ENCODE peak calls at places on chromosomes 1 and 21, in four cellular contexts. L is breast epithelium, W is tibial nerve, G is heart left ventricle. J is an unnamed sample.

GRCh38 chr1:72278461-72278860 is 3.9 kb downstream of the NEGR1 start:
- DNase-seq in G (no peak), L (no peak), W (no peak), J (no peak)

GRCh38 chr1:204190212-204191211 is 5.8 kb downstream of the KISS1 start:
- DNase-seq in G (no peak), L (no peak), W (no peak), J (peak)

GRCh38 chr21:14382486-14382834 is 486 bp downstream of the HSPA13 start:
- DNase-seq in W (peak), G (peak), L (no peak), J (no peak)

GRCh38 chr1:220113136-220113695 is 19.3 kb downstream of the IARS2 start:
- DNase-seq in G (no peak), L (no peak), W (no peak), J (no peak)

GRCh38 chr1:53025034-53025777 is 36.8 kb upstream of the PODN start:
- DNase-seq in W (peak), G (peak), L (no peak), J (peak)

GRCh38 chr1:169493251-169493650 is 7.5 kb upstream of the SLC19A2 start:
- DNase-seq in L (no peak), G (no peak), W (no peak), J (no peak)

GRCh38 chr21:39134288-39134810 is 48.9 kb downstream of the PSMG1 start:
- DNase-seq in G (no peak), L (no peak), W (no peak), J (no peak)

GRCh38 chr1:2497891-2498290 is 21.8 kb downstream of the PLCH2 start:
- DNase-seq in G (no peak), W (no peak), L (no peak), J (no peak)

GRCh38 chr1:2413495-2414296 is 1.3 kb upstream of the PEX10 start:
- DNase-seq in W (no peak), L (no peak), G (no peak), J (peak)

GRCh38 chr1:10776206-10776905 is 20.1 kb downstream of the CASZ1 start:
- DNase-seq in W (no peak), L (peak), G (no peak), J (no peak)

GRCh38 chr1:60695633-60696032 is 386.7 kb upstream of the NFIA start:
- DNase-seq in W (no peak), L (no peak), G (peak), J (no peak)

GRCh38 chr1:11857164-11857853 is 1.4 kb downstream of the NPPB start:
- DNase-seq in G (no peak), L (no peak), W (no peak), J (no peak)

GRCh38 chr1:243275316-243275715 is 19.5 kb downstream of the SDCCAG8 start:
- DNase-seq in L (no peak), W (no peak), G (no peak), J (no peak)

GRCh38 chr1:226123591-226124471 is 61.3 kb downstream of the H3-3A start:
- DNase-seq in W (no peak), L (no peak), G (no peak), J (peak)

GRCh38 chr1:215005078-215005477 is 77.5 kb upstream of the KCNK2 start:
- DNase-seq in G (no peak), W (no peak), L (no peak), J (no peak)

GRCh38 chr1:114108741-114109255 is 44.9 kb downstream of the SYT6 start:
- DNase-seq in G (no peak), L (no peak), W (no peak), J (no peak)

GRCh38 chr1:64073705-64074104 is 129.7 kb upstream of the UBE2U start:
- DNase-seq in G (peak), W (no peak), L (no peak), J (no peak)

GRCh38 chr21:41962425-41962966 is 8.7 kb upstream of the C2CD2 start:
- DNase-seq in L (no peak), W (no peak), G (no peak), J (peak)

GRCh38 chr1:174397261-174397660 is 50.5 kb upstream of the GPR52 start:
- DNase-seq in G (no peak), W (no peak), L (no peak), J (no peak)

GRCh38 chr1:199151634-199152429 is 513.0 kb downstream of the PTPRC start:
- DNase-seq in W (no peak), G (no peak), L (no peak), J (no peak)

GRCh38 chr1:199150764-199151163 is 511.9 kb downstream of the PTPRC start:
- DNase-seq in L (no peak), W (no peak), G (no peak), J (no peak)

GRCh38 chr1:199155166-199156033 is 516.6 kb downstream of the PTPRC start:
- DNase-seq in W (no peak), G (no peak), L (no peak), J (no peak)

GRCh38 chr1:199152676-199153075 is 513.8 kb downstream of the PTPRC start:
- DNase-seq in G (no peak), W (no peak), L (no peak), J (no peak)

DNA sequence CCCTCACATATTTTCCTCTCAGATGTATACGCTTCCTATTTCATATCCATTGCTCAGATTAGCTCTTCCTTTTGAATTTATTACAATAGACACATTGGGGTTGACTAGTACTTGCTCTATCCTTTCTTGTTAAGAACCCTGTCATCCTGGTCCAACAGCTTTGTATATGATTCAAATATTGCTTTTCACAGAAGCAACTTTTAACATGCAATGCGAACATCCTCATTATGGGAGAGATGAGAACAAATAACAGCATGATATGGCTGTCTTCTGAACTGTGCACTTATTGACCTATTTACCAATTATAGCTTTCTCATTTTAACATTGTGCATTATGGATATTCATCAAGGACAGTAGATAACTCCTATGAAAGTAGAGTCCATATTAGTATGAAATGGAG is 510.8 kb downstream of the PTPRC start:
- DNase-seq in W (no peak), L (no peak), G (no peak), J (no peak)
- TF ChIP-seq POLR2A in W (no peak), L (no peak), G (no peak), J (no peak)

DNA sequence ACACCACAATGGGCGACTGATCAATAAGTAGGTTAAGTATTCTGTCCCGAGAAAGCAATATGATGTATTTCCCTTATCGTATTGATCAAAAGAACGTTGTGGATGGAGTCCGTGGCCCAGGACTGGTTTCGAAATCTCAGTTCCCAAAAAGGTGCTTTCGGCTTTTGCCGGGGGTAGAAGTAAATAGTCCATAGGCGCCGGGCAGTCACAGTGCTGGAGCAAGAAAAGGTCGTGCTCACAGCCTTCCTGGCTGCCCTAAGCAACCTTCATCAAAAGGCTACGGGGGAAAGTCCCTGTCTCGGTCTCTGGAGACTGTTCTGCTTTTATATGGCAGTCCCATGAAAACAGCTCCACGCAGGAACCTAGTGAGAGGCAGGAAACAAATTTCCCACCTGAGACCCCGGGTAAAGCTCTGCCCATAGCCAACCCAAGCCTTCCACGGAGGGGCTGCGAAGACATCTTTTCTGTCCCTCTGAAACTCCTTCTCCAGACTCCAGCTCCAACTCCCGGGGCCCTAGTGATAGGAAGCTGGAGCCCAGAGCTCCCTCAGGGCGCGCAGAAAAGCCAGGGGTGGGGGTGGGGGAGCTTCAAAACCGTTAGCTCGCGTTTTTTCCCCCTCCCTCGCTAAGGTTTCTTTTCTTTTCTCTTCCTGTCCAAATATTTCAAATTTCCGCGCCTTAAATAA is 7.0 kb downstream of the CDKN2C start:
- DNase-seq in L (no peak), W (peak), G (peak), J (peak)
- TF ChIP-seq POLR2A in L (no peak), W (no peak), G (no peak), J (no peak)

DNA sequence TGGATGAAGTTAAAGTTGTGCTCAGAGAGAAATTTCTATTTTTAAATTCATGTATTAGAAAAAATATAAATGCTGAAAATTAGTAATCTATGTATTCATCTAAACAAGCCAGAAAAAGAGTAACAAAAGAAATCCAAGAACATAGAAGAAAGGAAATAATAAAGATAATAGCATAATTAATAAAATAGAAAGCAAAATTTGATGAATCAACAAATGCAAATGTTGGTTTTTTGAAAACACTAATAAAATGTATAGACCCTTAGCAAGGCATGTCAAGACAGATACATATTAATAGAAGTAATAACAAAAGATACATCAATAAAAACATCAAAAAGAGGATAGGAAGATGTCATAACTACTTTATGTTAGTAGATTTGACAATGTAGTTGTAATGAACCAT is 18.0 kb downstream of the F13B start:
- DNase-seq in L (no peak), G (no peak), W (no peak), J (no peak)
- TF ChIP-seq POLR2A in L (no peak), G (no peak), W (no peak), J (no peak)

GRCh38 chr1:151512801-151513625 is 1.8 kb downstream of the CGN start:
- DNase-seq in L (peak), G (no peak), W (no peak), J (no peak)
- TF ChIP-seq POLR2A in L (no peak), G (no peak), W (no peak), J (no peak)

DNA sequence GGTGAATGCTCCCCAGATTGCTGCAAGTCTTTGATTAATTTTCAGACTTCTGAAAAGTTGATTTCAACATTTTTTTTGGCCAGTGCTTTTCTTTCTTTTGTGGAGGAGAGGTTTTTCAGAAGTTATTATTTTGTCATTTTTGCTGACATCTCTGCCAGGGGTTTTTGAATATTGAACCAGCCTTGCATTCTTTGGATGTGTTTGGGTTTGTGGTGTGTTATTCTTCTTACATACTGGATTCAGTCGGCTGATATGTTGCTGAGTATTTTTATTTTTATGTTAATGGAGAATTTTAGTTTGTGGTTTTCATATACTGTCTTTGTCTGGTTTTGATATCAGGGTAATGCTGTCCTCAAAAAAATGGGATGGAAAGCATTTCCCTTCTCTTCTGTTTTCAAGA is 25.3 kb downstream of the OBSCN start:
- DNase-seq in W (no peak), G (no peak), L (no peak), J (no peak)
- TF ChIP-seq POLR2A in W (no peak), G (no peak), L (no peak), J (no peak)

GRCh38 chr1:54404939-54405880 is 984 bp downstream of the SSBP3 start:
- DNase-seq in L (no peak), W (no peak), G (no peak), J (peak)

GRCh38 chr1:54407201-54407956 is 1.2 kb upstream of the SSBP3 start:
- DNase-seq in L (peak), G (peak), W (peak), J (peak)

GRCh38 chr1:54405894-54406293 is 300 bp downstream of the SSBP3 start:
- DNase-seq in W (no peak), G (no peak), L (no peak), J (no peak)

GRCh38 chr1:54407957-54408700 is 1.9 kb upstream of the SSBP3 start:
- DNase-seq in L (peak), W (no peak), G (no peak), J (peak)

GRCh38 chr1:54406339-54407181 is at the start of gene SSBP3:
- DNase-seq in W (peak), L (peak), G (peak), J (peak)
- TF ChIP-seq POLR2A in W (peak), L (no peak), G (peak), J (peak)

GRCh38 chr1:36349241-36349671 is 25.8 kb upstream of the EVA1B start:
- DNase-seq in W (no peak), L (no peak), G (no peak), J (no peak)
- TF ChIP-seq POLR2A in W (no peak), L (no peak), G (no peak), J (no peak)

GRCh38 chr1:156746716-156747631 is 4.5 kb downstream of the HDGF start:
- DNase-seq in L (peak), W (peak), G (peak), J (peak)
- TF ChIP-seq POLR2A in L (peak), W (peak), G (peak), J (peak)

GRCh38 chr1:47228644-47229030 is 3.4 kb downstream of the TAL1 start:
- DNase-seq in L (no peak), G (no peak), W (no peak), J (no peak)
- TF ChIP-seq POLR2A in L (no peak), G (peak), W (no peak), J (no peak)

GRCh38 chr1:236280438-236281285 is 1.1 kb downstream of the ERO1B start:
- DNase-seq in G (peak), L (peak), W (no peak), J (no peak)

GRCh38 chr1:236282719-236283118 is 961 bp upstream of the ERO1B start:
- DNase-seq in L (no peak), W (no peak), G (no peak), J (no peak)

GRCh38 chr1:236284291-236284711 is 2.5 kb upstream of the ERO1B start:
- DNase-seq in L (no peak), W (no peak), G (no peak), J (no peak)

GRCh38 chr1:236281286-236282158 is at the start of gene ERO1B:
- DNase-seq in G (peak), W (peak), L (peak), J (peak)

GRCh38 chr1:236282159-236282716 is 480 bp upstream of the ERO1B start:
- DNase-seq in L (peak), G (no peak), W (no peak), J (no peak)
- TF ChIP-seq POLR2A in L (no peak), G (no peak), W (no peak), J (no peak)